ENCODE peak calls at places on chromosome 7, in four cellular contexts. K, Y, E and A are unnamed samples.

GRCh38 chr7:74522281-74522905 is 68.7 kb downstream of the GTF2IRD1 start:
- DNase-seq in Y (no peak), K (no peak), E (no peak), A (no peak)

GRCh38 chr7:32275216-32275979 is 205.2 kb upstream of the PDE1C start:
- DNase-seq in E (no peak), K (no peak), Y (no peak), A (no peak)

GRCh38 chr7:117385340-117386124 is 41.8 kb downstream of the ASZ1 start:
- DNase-seq in K (peak), E (peak), Y (no peak), A (peak)

GRCh38 chr7:100369105-100369504 is 4.2 kb upstream of the PILRA start:
- DNase-seq in K (no peak), Y (peak), E (no peak), A (no peak)

GRCh38 chr7:66415659-66416265 is 210.6 kb downstream of the TPST1 start:
- DNase-seq in E (no peak), K (no peak), Y (no peak), A (no peak)

GRCh38 chr7:16657656-16658279 is 11.8 kb downstream of the BZW2 start:
- DNase-seq in K (peak), Y (peak), E (peak), A (peak)

GRCh38 chr7:30914611-30915601 is 3.3 kb downstream of the AQP1 start:
- DNase-seq in Y (peak), K (peak), E (no peak), A (no peak)

GRCh38 chr7:38855389-38855788 is 53.6 kb downstream of the VPS41 start:
- DNase-seq in E (no peak), Y (no peak), K (no peak), A (no peak)

GRCh38 chr7:9453521-9453920 is 1020.1 kb downstream of the NXPH1 start:
- DNase-seq in K (no peak), E (no peak), Y (no peak), A (no peak)

GRCh38 chr7:48188776-48189520 is 17.7 kb downstream of the ABCA13 start:
- DNase-seq in Y (no peak), E (peak), K (no peak), A (no peak)

GRCh38 chr7:115980175-115980574 is 50.4 kb downstream of the TFEC start:
- DNase-seq in K (no peak), Y (no peak), E (no peak), A (no peak)

GRCh38 chr7:150998341-150998740 is 7.5 kb downstream of the NOS3 start:
- DNase-seq in K (no peak), E (no peak), Y (no peak), A (no peak)

GRCh38 chr7:151351027-151351426 is 9.4 kb downstream of the NUB1 start:
- DNase-seq in K (no peak), E (peak), Y (peak), A (no peak)

GRCh38 chr7:147412782-147413186 is 1177.8 kb upstream of the C7orf33 start:
- DNase-seq in Y (no peak), K (peak), E (no peak), A (no peak)

GRCh38 chr7:142319970-142320369 is 62.1 kb upstream of the PRSS58 start:
- DNase-seq in Y (peak), K (no peak), E (peak), A (no peak)

GRCh38 chr7:101659706-101660105 is 30.6 kb upstream of the MYL10 start:
- DNase-seq in Y (no peak), E (peak), K (no peak), A (no peak)

GRCh38 chr7:154546946-154547587 is 455.9 kb downstream of the PAXIP1 start:
- DNase-seq in E (no peak), K (no peak), Y (no peak), A (no peak)

GRCh38 chr7:139075031-139075652 is 34.4 kb downstream of the ZC3HAV1 start:
- DNase-seq in Y (peak), E (peak), K (peak), A (peak)

GRCh38 chr7:117731455-117731854 is 141.8 kb downstream of the CTTNBP2 start:
- DNase-seq in Y (peak), E (no peak), K (peak), A (no peak)

GRCh38 chr7:36291387-36292316 is 98.0 kb upstream of the ANLN start:
- DNase-seq in Y (peak), E (peak), K (peak), A (peak)

GRCh38 chr7:134367956-134368749 is 51.4 kb upstream of the SLC35B4 start:
- DNase-seq in K (no peak), Y (no peak), E (no peak), A (no peak)

GRCh38 chr7:27191081-27191715 is 6.2 kb upstream of the HOXA11 start:
- DNase-seq in K (no peak), E (no peak), Y (no peak), A (no peak)

GRCh38 chr7:55245271-55245723 is 119.8 kb upstream of the LANCL2 start:
- DNase-seq in K (peak), E (no peak), Y (no peak), A (no peak)

GRCh38 chr7:26153823-26154783 is 2.1 kb downstream of the NFE2L3 start:
- DNase-seq in K (peak), E (peak), Y (peak), A (no peak)

GRCh38 chr7:131688738-131689661 is 132.6 kb upstream of the PODXL start:
- DNase-seq in E (peak), K (peak), Y (peak), A (peak)

GRCh38 chr7:27181176-27181520 is 3.9 kb downstream of the HOXA11 start:
- DNase-seq in K (no peak), E (no peak), Y (no peak), A (no peak)

GRCh38 chr7:122412886-122413285 is 108.3 kb upstream of the FEZF1 start:
- DNase-seq in Y (no peak), K (peak), E (no peak), A (peak)

DNA sequence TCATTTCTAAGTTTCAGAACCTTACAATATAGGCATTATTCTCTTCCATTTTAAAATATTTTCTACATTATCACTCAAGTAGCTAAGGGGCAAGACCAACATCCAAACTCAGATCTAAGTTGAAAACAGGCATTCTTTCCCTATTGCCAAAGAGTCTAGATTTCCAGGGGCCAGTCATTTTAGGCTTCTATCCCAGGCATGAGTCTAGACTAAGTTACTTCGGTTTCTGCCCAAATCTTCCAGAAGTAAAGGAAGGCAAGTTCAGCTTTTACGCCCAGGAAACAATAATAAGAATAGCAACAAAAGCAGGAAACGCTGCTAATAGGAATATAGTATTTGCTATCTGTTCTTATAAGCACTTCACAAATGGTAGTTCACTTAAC is 189.9 kb downstream of the DGKI start:
- DNase-seq in K (no peak), E (no peak), Y (no peak), A (no peak)
- H2AFZ ChIP-seq in K (no peak), E (no peak), Y (no peak), A (no peak)

DNA sequence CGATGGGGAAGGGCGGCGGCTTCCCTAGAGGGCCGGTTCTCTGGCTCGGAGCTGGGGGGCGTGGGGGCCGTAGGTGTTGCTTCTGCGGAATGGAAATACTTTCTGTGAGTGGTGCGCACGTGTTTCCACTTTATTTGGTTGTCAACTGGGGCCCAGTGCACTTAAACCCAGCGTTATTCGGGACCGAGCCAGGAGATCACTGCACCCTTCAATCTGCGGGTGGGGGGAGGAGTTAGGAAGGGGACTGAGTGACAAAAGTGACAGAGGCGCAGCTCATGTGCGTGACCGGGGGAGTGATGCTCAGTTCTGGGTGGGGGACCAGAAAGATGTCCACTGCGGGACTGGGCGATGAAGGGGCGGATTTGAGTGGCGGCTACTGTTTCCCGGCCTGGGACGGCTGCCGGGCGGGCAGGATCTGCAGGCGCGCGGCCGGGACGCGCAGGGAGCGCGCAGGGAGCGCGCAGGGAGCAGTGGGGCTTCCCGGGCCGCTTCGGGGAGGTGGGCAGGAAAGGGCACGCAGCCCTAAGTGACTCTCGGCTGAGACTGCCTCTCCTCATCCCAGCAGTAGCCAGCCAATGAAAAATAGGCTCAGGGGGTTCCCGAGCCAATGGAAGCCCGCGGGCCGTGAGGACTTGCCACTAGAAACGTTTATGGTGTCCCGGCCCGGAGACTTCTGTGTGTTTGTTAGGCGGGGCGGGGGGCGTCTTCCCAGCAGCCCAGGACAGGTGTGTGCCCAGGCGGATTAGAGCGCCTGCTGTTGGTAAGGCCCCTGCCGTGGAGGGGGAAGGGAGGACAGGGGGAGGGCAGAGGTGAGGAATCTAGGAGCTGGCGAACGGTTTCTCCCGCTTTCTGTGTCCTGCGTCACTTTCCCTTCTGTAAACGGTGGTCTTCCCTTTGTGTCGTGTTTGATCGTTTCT is 54.3 kb upstream of the KDM7A start:
- DNase-seq in Y (no peak), E (peak), K (no peak), A (peak)
- TF ChIP-seq EZH2 in Y (no peak), E (no peak), K (no peak), A (no peak)

GRCh38 chr7:98138679-98139078 is 32.0 kb downstream of the LMTK2 start:
- DNase-seq in Y (no peak), K (no peak), E (no peak), A (no peak)
- H3K27ac ChIP-seq in Y (no peak), K (no peak), E (no peak), A (no peak)

GRCh38 chr7:124723012-124723411 is 42.6 kb downstream of the GPR37 start:
- DNase-seq in E (no peak), K (peak), Y (no peak), A (no peak)
- H2AFZ ChIP-seq in E (no peak), K (no peak), Y (no peak), A (no peak)

DNA sequence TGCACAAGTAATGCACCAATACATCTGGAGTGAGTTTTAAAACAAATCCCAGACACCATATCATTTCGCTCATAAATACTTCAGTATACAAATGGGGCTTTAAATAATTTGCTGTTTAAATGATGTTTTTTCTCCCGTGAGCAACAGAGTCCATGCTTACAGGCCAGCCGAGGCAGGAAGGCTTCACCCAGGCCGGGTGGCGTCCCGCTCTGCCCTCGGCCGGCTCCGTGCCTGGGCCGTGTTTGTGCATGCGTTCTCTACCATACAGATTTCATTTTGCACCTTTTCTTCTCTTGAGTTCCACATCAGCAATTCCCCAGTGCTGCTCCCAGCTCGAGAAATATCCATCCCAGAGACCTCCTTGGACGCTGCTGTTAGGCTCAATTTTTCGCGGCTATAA is 91.8 kb downstream of the MICALL2 start:
- DNase-seq in Y (no peak), E (no peak), K (no peak), A (no peak)
- TF ChIP-seq EZH2 in Y (no peak), E (no peak), K (peak), A (no peak)

GRCh38 chr7:29469306-29469705 is 94.3 kb upstream of the PRR15 start:
- DNase-seq in Y (no peak), E (no peak), K (no peak), A (no peak)

GRCh38 chr7:29468196-29468595 is 95.4 kb upstream of the PRR15 start:
- DNase-seq in Y (no peak), K (no peak), E (no peak), A (no peak)

GRCh38 chr7:29467193-29467592 is 96.4 kb upstream of the PRR15 start:
- DNase-seq in K (no peak), Y (no peak), E (no peak), A (no peak)

GRCh38 chr7:29469984-29470557 is 93.6 kb upstream of the PRR15 start:
- DNase-seq in E (no peak), K (no peak), Y (no peak), A (no peak)

DNA sequence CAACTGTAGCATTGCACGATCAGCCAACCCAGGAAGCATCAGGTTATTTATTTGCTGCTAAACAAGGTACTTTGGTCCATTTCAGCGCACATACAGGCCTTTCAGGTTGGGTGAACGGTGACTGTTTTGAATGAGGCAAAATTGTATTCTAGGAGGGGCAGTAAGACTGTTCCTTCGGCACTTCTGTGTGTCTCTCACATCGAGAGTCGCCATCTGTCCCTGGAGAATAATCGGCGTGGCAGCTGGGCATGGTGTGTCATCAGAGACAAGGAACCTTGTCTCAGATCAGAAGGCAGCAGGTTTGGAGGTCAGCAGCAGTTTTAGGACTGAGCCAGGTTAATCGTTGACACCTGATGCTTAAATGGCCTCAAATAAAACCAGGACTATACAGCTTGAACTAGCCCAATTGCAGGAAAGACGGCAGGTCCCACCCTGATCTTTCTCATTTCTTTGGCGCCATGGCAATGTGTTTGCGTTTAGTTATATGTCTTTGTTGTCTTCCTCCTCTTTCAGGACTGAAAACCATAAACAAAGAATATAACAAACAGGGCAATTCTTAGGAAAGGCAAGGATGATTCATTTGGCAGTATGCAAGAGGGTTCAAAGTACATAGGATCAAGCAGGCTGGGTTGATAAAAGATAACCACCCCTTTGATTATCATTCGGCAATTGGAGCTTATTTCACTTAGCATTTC is 92.0 kb upstream of the PRR15 start:
- DNase-seq in E (no peak), K (no peak), Y (no peak), A (peak)
- H3K27ac ChIP-seq in E (no peak), K (no peak), Y (no peak), A (peak)

DNA sequence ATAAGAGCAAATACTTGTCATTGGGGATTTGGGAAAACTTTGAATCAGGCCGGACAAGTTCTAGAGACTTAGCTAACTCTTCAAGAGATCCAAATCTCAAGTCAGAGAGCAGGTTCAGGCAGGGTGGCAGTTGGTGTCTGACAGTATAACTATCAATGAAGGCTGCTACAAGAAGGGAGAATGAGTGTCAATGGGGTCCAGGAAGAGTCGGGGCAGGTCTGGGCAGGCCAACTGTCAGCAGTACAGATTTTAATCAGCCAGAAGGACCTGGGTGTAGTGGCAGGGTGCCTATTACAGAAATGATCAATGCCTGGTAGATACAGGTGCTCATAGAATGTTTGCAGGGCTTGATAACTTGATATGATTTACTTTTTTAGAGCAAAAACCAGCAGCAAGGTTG is 751.1 kb downstream of the GRM8 start:
- DNase-seq in Y (no peak), E (no peak), K (no peak), A (no peak)
- H2AFZ ChIP-seq in Y (no peak), E (no peak), K (no peak), A (no peak)

DNA sequence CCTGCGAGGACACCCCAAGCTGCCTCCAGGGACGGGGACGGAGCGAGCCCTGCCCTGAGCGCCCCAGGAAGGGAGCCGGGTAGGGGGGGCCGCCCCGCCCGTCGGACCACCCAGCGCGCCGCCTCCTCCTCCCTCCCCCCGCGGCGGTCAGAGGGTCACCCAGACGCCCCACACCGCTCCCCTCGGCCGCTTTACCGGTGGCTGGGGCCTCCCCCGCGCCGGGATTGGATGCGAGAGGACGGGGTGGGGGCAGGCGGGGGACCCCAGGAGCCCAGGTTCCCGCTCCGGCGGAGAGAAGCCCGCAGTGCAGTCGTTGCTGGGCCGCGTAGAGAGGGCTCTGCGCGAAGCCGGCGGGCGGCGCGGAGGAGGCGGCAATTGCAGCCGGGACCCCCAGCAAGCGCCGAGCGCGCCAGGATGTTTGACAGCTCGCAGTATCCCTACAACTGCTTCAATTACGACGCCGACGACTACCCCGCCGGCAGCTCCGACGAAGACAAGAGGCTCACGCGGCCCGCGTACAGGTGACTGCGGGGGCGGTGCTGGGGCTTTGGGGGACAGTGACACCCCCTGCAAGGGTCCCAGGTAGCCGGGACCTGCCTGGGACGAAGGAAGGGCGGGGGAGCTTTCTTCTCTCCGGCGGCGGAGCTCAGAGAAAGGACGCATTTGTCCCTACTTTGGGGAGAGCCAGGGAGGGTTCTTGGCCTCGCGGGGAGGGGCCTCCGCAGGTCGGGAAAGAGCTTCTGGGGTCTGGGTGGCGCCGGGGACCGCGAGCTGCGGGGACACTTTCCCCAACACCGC is at the start of gene FOXL3:
- DNase-seq in E (peak), K (no peak), Y (no peak), A (no peak)
- TF ChIP-seq EZH2 in E (peak), K (peak), Y (no peak), A (no peak)

GRCh38 chr7:112450807-112451661 is 774 bp downstream of the IFRD1 start:
- DNase-seq in E (peak), Y (peak), K (peak), A (peak)

GRCh38 chr7:112448376-112448775 is 1.9 kb upstream of the IFRD1 start:
- DNase-seq in Y (no peak), E (no peak), K (no peak), A (no peak)

GRCh38 chr7:112448891-112449290 is 1.4 kb upstream of the IFRD1 start:
- DNase-seq in K (no peak), Y (no peak), E (no peak), A (no peak)

GRCh38 chr7:112449902-112450806 is at the start of gene IFRD1:
- DNase-seq in E (peak), Y (peak), K (peak), A (peak)

DNA sequence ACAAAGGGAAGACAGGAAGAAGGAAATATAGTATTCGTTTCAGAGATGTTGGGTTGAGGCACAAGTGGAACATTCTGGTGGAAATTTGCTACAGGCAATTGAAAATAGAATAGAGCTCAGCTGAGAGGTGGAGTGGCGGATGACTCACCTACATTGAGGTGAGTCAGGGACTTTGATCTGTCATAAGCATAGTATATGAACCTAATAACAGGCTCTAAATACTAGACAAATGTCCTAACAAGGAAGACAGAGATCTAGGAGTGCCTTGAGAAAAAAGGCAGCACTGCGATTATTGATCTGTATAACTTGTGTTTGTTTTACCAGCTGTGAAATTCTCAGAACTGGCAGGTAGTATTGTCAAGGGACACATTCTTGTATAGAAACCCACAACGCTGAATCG is 907 bp upstream of the IFRD1 start:
- DNase-seq in K (no peak), E (no peak), Y (no peak), A (peak)
- H3K27ac ChIP-seq in K (no peak), E (no peak), Y (no peak), A (peak)

GRCh38 chr7:1354661-1355567 is 104.4 kb downstream of the MICALL2 start:
- DNase-seq in Y (no peak), E (no peak), K (no peak), A (no peak)
- H2AFZ ChIP-seq in Y (no peak), E (no peak), K (no peak), A (no peak)